ENCODE peak calls at places on chromosome 21, in four cellular contexts. Y is heart left ventricle, P is uterus, J is A549. M is an unnamed sample.

GRCh38 chr21:39726133-39726532 is 18.9 kb upstream of the IGSF5 start:
- DNase-seq in Y (no peak), P (no peak), J (no peak), M (no peak)

GRCh38 chr21:42062543-42063022 is 8.5 kb upstream of the UMODL1 start:
- DNase-seq in Y (peak), P (no peak), J (no peak), M (no peak)

GRCh38 chr21:42644223-42645208 is 8.9 kb upstream of the PDE9A start:
- DNase-seq in Y (peak), P (no peak), J (no peak), M (no peak)

GRCh38 chr21:39911286-39911685 is 44.0 kb downstream of the PCP4 start:
- DNase-seq in Y (no peak), P (no peak), J (no peak), M (no peak)

GRCh38 chr21:26389971-26390641 is 183.0 kb downstream of the CYYR1 start:
- DNase-seq in Y (no peak), P (no peak), J (peak), M (no peak)

GRCh38 chr21:25578070-25578961 is 29.0 kb downstream of the MRPL39 start:
- DNase-seq in Y (no peak), P (no peak), J (no peak), M (no peak)

GRCh38 chr21:33962290-33962689 is 46.7 kb upstream of the ATP5PO start:
- DNase-seq in Y (no peak), P (no peak), J (no peak), M (no peak)

GRCh38 chr21:39386194-39386593 is 37.3 kb upstream of the HMGN1 start:
- DNase-seq in Y (peak), P (peak), J (no peak), M (peak)

GRCh38 chr21:24514081-24514733 is 1093.1 kb downstream of the MRPL39 start:
- DNase-seq in Y (no peak), P (no peak), J (peak), M (no peak)

GRCh38 chr21:42234464-42235241 is 15.7 kb downstream of the ABCG1 start:
- DNase-seq in Y (peak), P (peak), J (peak), M (peak)

GRCh38 chr21:38802050-38803026 is 3.4 kb upstream of the ETS2 start:
- DNase-seq in Y (no peak), P (no peak), J (peak), M (no peak)

GRCh38 chr21:18164483-18164882 is 80.2 kb upstream of the CHODL start:
- DNase-seq in Y (no peak), P (no peak), J (no peak), M (no peak)

GRCh38 chr21:45736705-45737484 is 93.4 kb downstream of the PCBP3 start:
- DNase-seq in Y (no peak), P (peak), J (no peak), M (no peak)

GRCh38 chr21:42287193-42288083 is 27.8 kb downstream of the TFF3 start:
- DNase-seq in Y (no peak), P (no peak), J (no peak), M (no peak)

DNA sequence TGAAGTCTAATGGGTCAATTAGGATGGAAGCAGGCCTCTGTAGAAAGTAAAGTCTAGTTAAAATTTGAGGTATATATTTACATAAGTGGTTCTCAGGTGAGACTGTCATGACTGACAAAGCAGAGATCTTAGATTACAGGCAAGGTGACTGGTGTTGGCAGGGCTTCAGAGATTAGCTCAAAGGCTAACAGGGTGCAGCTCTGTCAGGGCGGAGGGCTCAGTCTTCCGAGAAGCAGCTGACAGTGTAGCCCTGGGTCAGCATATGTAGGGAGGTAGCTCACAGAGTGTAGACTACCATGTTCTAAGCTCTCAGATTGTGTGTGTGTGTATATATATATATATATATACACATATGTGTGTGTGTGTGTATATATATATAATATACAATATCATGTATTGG is 54.7 kb downstream of the RBM11 start:
- DNase-seq in Y (no peak), P (no peak), J (no peak), M (no peak)
- H3K4me3 ChIP-seq in Y (no peak), P (no peak), J (no peak), M (no peak)

GRCh38 chr21:15010645-15011044 is 54.2 kb downstream of the NRIP1 start:
- DNase-seq in Y (no peak), P (no peak), J (no peak), M (no peak)
- TF ChIP-seq CTCF in Y (no peak), P (no peak), J (no peak), M (no peak)

GRCh38 chr21:35145626-35146236 is 96.6 kb upstream of the RUNX1 start:
- DNase-seq in Y (peak), P (no peak), J (no peak), M (no peak)

GRCh38 chr21:35139382-35139715 is 90.2 kb upstream of the RUNX1 start:
- DNase-seq in Y (no peak), P (no peak), J (no peak), M (no peak)

GRCh38 chr21:35138665-35139381 is 89.7 kb upstream of the RUNX1 start:
- DNase-seq in Y (no peak), P (no peak), J (no peak), M (no peak)

GRCh38 chr21:35144978-35145377 is 95.9 kb upstream of the RUNX1 start:
- DNase-seq in Y (no peak), P (no peak), J (no peak), M (no peak)

DNA sequence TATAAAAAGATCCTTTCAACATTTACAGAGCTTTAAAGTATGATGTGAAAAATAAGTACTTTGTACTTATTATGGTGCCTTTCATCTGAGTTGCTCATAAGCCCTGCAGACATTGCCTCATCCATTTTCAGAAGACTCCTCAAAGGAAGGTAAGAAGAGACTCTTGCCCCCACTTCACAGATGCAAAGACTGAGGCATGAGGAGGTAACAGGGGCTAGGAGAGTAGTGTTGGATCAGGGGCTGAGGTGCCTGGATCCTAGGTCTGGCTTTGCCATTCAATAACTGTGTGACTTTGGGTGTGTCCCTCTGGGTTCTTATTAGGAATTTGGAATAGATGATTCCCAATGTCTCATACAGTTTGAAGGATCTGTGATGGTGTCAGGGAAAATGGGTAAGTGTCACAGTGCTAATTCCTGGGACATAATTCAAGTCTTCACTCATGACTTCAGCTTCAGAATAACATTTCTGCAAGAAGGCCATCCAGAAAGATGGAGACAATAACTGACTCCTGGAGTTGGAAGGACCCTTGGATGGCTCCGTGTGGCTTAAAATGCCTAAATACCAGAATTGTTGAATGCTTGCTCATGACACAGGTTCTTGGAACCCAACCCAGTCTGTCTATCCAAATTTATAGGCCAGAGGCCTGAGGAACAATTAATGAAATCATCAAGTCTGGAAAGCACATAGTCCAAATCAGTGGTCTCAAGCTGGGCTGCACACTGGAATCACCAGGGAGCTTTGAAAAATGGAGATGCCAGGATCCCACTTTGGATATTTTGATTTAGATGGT is 93.1 kb upstream of the RUNX1 start:
- DNase-seq in Y (no peak), P (no peak), J (no peak), M (no peak)
- H3K4me3 ChIP-seq in Y (no peak), P (no peak), J (no peak), M (no peak)

DNA sequence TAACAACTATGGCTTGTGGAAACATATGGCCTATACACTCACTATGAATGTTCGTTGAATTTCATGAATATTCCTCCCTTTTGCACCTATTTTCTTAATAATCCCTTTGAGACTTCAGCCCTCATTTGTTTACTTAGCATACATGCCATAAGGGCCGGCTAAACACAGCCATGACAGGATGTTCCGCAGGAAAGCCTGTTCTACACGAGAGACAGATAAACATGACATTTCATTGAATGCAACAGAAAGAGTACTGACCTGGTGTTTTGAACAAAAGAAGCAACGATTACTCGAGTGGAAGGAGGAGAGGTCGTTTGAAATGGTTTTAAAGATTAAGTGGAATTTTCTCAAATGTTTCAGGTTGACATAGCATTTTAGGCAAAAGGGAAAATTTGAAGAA is 459.5 kb upstream of the CXADR start:
- DNase-seq in Y (no peak), P (no peak), J (no peak), M (no peak)
- TF ChIP-seq CTCF in Y (no peak), P (no peak), J (no peak), M (no peak)

GRCh38 chr21:35025206-35026152 is 23.6 kb downstream of the RUNX1 start:
- DNase-seq in Y (no peak), P (no peak), J (no peak), M (no peak)
- H3K4me3 ChIP-seq in Y (no peak), P (no peak), J (no peak), M (no peak)

GRCh38 chr21:35886887-35887286 is 173.4 kb downstream of the SETD4 start:
- DNase-seq in Y (no peak), P (no peak), J (no peak), M (no peak)

GRCh38 chr21:35882791-35883240 is 177.5 kb downstream of the SETD4 start:
- DNase-seq in Y (no peak), P (no peak), J (no peak), M (no peak)

GRCh38 chr21:35885942-35886541 is 174.3 kb downstream of the SETD4 start:
- DNase-seq in Y (no peak), P (no peak), J (no peak), M (no peak)
- TF ChIP-seq CTCF in Y (no peak), P (no peak), J (no peak), M (no peak)

DNA sequence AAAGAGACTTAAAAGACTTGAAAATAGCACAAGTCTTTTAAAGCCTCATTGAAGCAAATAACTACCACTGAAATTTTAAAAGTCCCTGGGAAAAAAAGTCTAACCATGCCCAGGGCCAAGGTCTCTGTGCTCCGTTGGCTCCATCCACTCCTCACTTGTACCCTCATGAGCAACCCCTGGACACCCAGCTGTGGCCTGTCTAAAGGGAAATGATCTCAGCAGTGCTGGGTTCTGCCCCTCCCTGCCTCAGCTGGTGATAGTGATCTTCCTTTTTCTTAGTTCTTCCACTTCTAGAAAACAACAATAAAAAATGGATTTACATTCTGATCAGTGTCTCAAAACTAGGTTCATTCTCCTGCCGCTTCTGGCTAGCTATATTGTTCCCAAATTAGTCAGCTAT is 423.5 kb upstream of the ADAMTS5 start:
- DNase-seq in Y (no peak), P (no peak), J (no peak), M (no peak)
- H3K4me3 ChIP-seq in Y (no peak), P (no peak), J (no peak), M (no peak)

DNA sequence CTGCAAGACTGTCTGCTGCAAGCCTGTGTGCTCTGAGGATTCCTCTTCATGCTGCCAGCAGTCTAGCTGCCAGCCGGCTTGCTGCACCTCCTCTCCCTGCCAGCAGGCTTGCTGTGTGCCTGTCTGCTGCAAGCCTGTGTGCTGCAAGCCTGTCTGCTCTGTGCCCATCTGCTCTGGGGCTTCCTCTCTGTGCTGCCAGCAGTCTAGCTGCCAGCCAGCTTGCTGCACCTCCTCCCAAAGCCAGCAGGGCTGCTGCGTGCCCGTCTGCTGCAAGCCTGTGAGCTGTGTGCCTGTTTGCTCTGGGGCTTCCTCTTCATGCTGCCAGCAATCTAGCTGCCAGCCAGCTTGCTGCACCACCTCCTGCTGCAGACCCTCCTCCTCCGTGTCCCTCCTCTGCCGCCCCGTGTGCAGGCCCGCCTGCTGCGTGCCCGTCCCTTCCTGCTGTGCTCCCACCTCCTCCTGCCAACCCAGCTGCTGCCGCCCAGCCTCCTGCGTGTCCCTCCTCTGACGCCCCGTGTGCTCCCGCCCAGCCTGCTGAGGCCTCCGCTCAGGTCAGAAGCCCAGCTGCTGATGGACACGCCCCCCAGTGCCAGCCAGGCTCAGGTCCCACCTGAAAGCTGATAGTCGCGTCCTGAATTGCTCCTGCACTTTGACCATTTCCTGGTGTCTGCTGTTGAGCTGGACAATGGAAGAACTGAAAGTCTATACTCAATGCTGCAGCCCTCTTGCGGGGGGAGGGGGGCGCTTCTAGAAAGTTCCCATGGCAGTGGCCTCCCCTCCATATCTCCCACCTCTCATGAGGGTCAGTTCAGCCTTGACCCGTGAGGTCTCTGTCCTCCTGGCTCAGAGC is 1.2 kb downstream of the KRTAP10-4 start:
- DNase-seq in Y (no peak), P (no peak), J (no peak), M (no peak)
- TF ChIP-seq CTCF in Y (no peak), P (no peak), J (no peak), M (no peak)

GRCh38 chr21:35644523-35644922 is 415.8 kb downstream of the SETD4 start:
- DNase-seq in Y (no peak), P (no peak), J (no peak), M (no peak)
- H3K4me3 ChIP-seq in Y (no peak), P (no peak), J (no peak), M (no peak)